ENCODE peak calls at places on chromosomes 2 and 18, in ten cellular contexts. R is A549, S is tibial nerve, H is ovary, X is IMR-90, F is HCT116, A is spleen, P is GM12891, B is prostate gland, E is gastrocnemius medialis. N is an unnamed sample.

GRCh38 chr2:34734042-34734441 is 1134.9 kb upstream of the FAM98A start:
- DNase-seq in S (no peak), E (no peak), X (no peak), F (no peak), B (no peak), P (no peak), A (no peak), H (no peak), R (no peak), N (no peak)

GRCh38 chr18:62369129-62369644 is 44.1 kb downstream of the TNFRSF11A start:
- DNase-seq in H (no peak), B (no peak), F (no peak), R (no peak), E (no peak), P (no peak), S (no peak), A (no peak), X (no peak), N (no peak)

GRCh38 chr2:33216508-33217182 is 259.8 kb upstream of the RASGRP3 start:
- DNase-seq in B (no peak), X (peak), R (peak), H (peak), P (no peak), S (peak), E (peak), A (no peak), F (no peak), N (no peak)

GRCh38 chr18:30582078-30582477 is 460.5 kb downstream of the DSC3 start:
- DNase-seq in H (no peak), P (no peak), S (no peak), F (no peak), A (no peak), B (no peak), X (no peak), R (no peak), E (no peak), N (no peak)

GRCh38 chr2:226971029-226971584 is 135.3 kb downstream of the RHBDD1 start:
- DNase-seq in E (no peak), X (no peak), B (no peak), H (no peak), R (no peak), P (no peak), F (no peak), A (no peak), S (no peak), N (no peak)

GRCh38 chr2:15818881-15819280 is 121.5 kb upstream of the MYCN start:
- DNase-seq in H (no peak), E (no peak), B (no peak), X (no peak), S (no peak), R (no peak), A (no peak), F (no peak), P (no peak), N (no peak)

GRCh38 chr2:120959426-120959825 is 223.8 kb downstream of the GLI2 start:
- DNase-seq in H (peak), X (no peak), R (no peak), E (no peak), B (peak), P (no peak), S (peak), A (no peak), F (no peak), N (no peak)

GRCh38 chr2:156199588-156199987 is 132.9 kb downstream of the NR4A2 start:
- DNase-seq in H (no peak), R (no peak), X (no peak), E (no peak), A (no peak), P (no peak), S (no peak), B (no peak), F (no peak), N (no peak)

GRCh38 chr2:105791229-105791628 is 46.5 kb downstream of the NCK2 start:
- DNase-seq in H (no peak), F (no peak), X (no peak), P (no peak), E (no peak), S (no peak), A (no peak), B (no peak), R (no peak), N (no peak)

GRCh38 chr2:212177724-212178123 is 360.9 kb downstream of the ERBB4 start:
- DNase-seq in B (no peak), S (no peak), H (no peak), X (peak), P (no peak), F (peak), R (no peak), E (no peak), A (no peak), N (no peak)

GRCh38 chr18:31373641-31374040 is 2.9 kb upstream of the DSG4 start:
- DNase-seq in H (no peak), R (no peak), X (no peak), S (no peak), E (no peak), P (no peak), B (no peak), F (no peak), A (no peak), N (no peak)

GRCh38 chr2:101946372-101946771 is 45.4 kb upstream of the IL1R2 start:
- DNase-seq in E (no peak), B (no peak), S (no peak), P (no peak), X (no peak), A (no peak), F (no peak), R (no peak), H (no peak), N (no peak)

GRCh38 chr2:54360055-54360792 is 95.9 kb upstream of the SPTBN1 start:
- DNase-seq in H (peak), X (peak), S (peak), B (no peak), P (no peak), A (no peak), R (no peak), E (no peak), F (no peak), N (no peak)

GRCh38 chr2:112340416-112340815 is 65.0 kb downstream of the ZC3H6 start:
- DNase-seq in S (no peak), A (no peak), X (no peak), R (no peak), B (no peak), F (no peak), P (no peak), H (no peak), E (no peak), N (no peak)

GRCh38 chr2:241095594-241096290 is 6.3 kb downstream of the MTERF4 start:
- DNase-seq in X (no peak), R (no peak), F (no peak), A (no peak), H (no peak), P (no peak), E (no peak), S (no peak), B (no peak), N (no peak)

GRCh38 chr18:34710430-34711386 is 610 bp downstream of the DTNA start:
- DNase-seq in X (peak), S (no peak), P (no peak), E (no peak), H (no peak), A (no peak), F (no peak), R (no peak), B (no peak), N (no peak)

GRCh38 chr2:46779447-46779941 is 136.1 kb downstream of the MCFD2 start:
- DNase-seq in H (no peak), R (no peak), B (peak), E (no peak), A (no peak), P (no peak), X (peak), S (no peak), F (no peak), N (no peak)

GRCh38 chr2:7725132-7725849 is 808.1 kb downstream of the RNF144A start:
- DNase-seq in R (no peak), S (no peak), X (peak), F (no peak), E (no peak), A (no peak), B (no peak), P (no peak), H (no peak), N (no peak)

GRCh38 chr2:190869721-190870120 is 10.9 kb upstream of the GLS start:
- DNase-seq in B (no peak), E (no peak), S (no peak), R (no peak), X (no peak), H (no peak), P (no peak), F (no peak), A (no peak), N (no peak)

GRCh38 chr2:190867182-190867581 is 13.4 kb upstream of the GLS start:
- DNase-seq in E (no peak), S (no peak), H (no peak), X (peak), R (no peak), P (no peak), A (no peak), F (no peak), B (no peak), N (no peak)

GRCh38 chr2:190875881-190876280 is 4.7 kb upstream of the GLS start:
- DNase-seq in A (no peak), E (no peak), R (no peak), P (no peak), F (no peak), S (no peak), H (no peak), B (no peak), X (no peak), N (no peak)

GRCh38 chr2:190867832-190868231 is 12.8 kb upstream of the GLS start:
- DNase-seq in P (no peak), F (no peak), E (no peak), A (no peak), X (no peak), H (no peak), B (no peak), S (no peak), R (no peak), N (no peak)

DNA sequence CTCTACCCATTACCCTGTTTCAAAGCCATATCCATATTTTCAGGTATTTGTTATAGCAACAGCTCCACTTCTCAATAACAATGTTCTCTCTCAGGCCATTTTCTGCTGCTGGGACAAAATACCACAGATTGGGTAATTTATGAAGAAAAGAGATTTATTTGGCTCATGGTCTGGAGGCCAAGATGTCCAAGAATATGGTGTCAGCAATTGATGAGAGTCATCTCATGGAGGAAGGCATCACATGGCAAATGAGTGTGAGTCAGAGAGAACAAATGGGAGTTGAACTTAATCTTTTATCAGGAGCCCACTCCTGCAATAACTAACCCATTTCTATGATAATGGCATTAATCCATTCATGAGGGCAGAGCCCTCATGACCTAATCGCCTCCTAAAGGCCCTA is 9.1 kb upstream of the GLS start:
- DNase-seq in F (no peak), R (no peak), A (no peak), P (no peak), H (no peak), B (no peak), X (no peak), S (no peak), E (no peak), N (no peak)
- TF ChIP-seq POLR2A in F (no peak), R (no peak), A (no peak), P (no peak), H (no peak), B (no peak), X (no peak), S (no peak), E (no peak), N (no peak)

GRCh38 chr2:100561191-100561590 is 1.6 kb upstream of the PDCL3 start:
- DNase-seq in P (no peak), E (no peak), A (no peak), S (no peak), R (no peak), H (no peak), B (no peak), F (no peak), X (no peak), N (no peak)

GRCh38 chr2:100563407-100564247 is 834 bp downstream of the PDCL3 start:
- DNase-seq in P (no peak), R (no peak), X (no peak), H (no peak), S (no peak), F (no peak), B (no peak), A (peak), E (no peak), N (no peak)

GRCh38 chr2:100560431-100560830 is 2.4 kb upstream of the PDCL3 start:
- DNase-seq in X (no peak), P (no peak), B (no peak), H (no peak), R (no peak), F (no peak), E (no peak), S (no peak), A (no peak), N (no peak)

DNA sequence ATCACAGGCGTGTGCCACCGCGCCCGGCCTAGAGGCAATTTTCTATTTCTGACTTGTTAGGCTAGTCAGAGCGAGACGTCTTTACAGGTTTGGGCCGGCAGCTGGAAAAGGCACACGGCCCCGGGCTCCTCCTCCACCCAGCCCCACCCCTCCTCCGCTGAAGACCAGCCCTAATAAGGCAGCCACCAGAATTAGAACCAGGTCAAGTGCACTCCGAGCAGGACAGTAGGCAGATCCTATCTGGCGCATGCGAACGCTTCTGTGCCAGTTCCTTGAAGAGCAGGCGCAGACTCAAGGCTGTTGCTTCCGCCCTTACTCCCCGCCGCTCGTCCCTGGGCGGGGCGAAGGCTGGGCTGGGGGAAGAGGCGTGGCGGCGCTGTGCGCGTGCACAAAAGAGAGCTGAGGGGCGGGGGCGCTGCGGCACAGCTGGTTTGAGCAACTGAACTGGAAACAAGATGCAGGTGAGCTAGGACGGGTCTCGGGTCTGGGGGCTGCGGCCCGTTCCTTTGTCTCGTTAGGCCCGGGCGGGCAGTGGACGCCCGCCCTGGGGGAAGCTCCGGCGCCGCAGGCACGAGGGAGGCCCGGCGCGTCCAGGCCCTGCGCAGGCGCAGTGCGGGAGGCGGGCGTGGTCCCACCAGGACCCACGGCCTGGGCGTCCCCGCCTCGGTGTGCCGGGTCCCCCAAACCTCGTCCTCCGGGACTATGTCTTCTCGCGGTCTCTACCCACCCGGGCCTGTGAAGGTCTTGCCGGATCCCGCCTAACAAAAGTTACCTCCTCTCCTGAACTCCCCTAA is at the start of gene PDCL3:
- DNase-seq in B (peak), F (peak), E (peak), A (peak), P (peak), R (peak), H (peak), S (peak), X (peak), N (peak)
- TF ChIP-seq POLR2A in B (peak), F (no peak), E (peak), A (no peak), P (peak), R (peak), H (no peak), S (peak), X (no peak), N (peak)

GRCh38 chr2:69641887-69642708 is 1.4 kb downstream of the AAK1 start:
- DNase-seq in S (no peak), H (no peak), E (no peak), B (no peak), X (no peak), A (no peak), R (no peak), F (no peak), P (no peak), N (no peak)

GRCh38 chr2:69645026-69645425 is 1.5 kb upstream of the AAK1 start:
- DNase-seq in A (no peak), R (no peak), B (no peak), E (no peak), X (no peak), P (no peak), F (no peak), H (no peak), S (no peak), N (no peak)

GRCh38 chr2:69643602-69644505 is at the start of gene AAK1:
- DNase-seq in F (peak), P (peak), R (peak), X (peak), B (peak), H (peak), E (peak), A (peak), S (peak), N (peak)

GRCh38 chr2:69644506-69644979 is 1.0 kb upstream of the AAK1 start:
- DNase-seq in F (no peak), X (no peak), A (no peak), E (no peak), H (no peak), B (no peak), R (no peak), S (no peak), P (no peak), N (no peak)

GRCh38 chr2:69642709-69643601 is 584 bp downstream of the AAK1 start:
- DNase-seq in H (peak), R (peak), P (no peak), E (peak), A (peak), X (peak), S (no peak), B (peak), F (no peak), N (peak)
- TF ChIP-seq POLR2A in H (no peak), R (no peak), P (no peak), E (no peak), A (no peak), X (no peak), S (no peak), B (peak), F (no peak), N (peak)

GRCh38 chr2:217943379-217944321 is 59.1 kb downstream of the TNS1 start:
- DNase-seq in R (peak), X (peak), H (peak), E (peak), B (peak), A (peak), S (peak), P (peak), F (peak), N (peak)
- TF ChIP-seq POLR2A in R (peak), X (peak), H (peak), E (peak), B (peak), A (no peak), S (peak), P (no peak), F (no peak), N (peak)

N was measured in H54.